ENCODE peak calls at places on chromosome 14, in nine cellular contexts. P is aorta, O is lung, R is mesenchymal stem cell, W is transverse colon, T is body of pancreas, A is fibroblast of lung, C is adipocyte, Y is cardiac fibroblast. Q is an unnamed sample.

GRCh38 chr14:65286443-65286842 is 126.1 kb upstream of the FUT8 start:
- DNase-seq in P (no peak), O (no peak), R (no peak), W (no peak), T (no peak), A (no peak), C (no peak), Y (peak), Q (no peak)

GRCh38 chr14:102140027-102140749 is 491 bp downstream of the WDR20 start:
- DNase-seq in P (peak), O (peak), R (peak), W (peak), T (peak), A (peak), C (peak), Y (peak), Q (peak)

GRCh38 chr14:84527706-84528105 is 1002.2 kb upstream of the FLRT2 start:
- DNase-seq in P (no peak), O (no peak), R (no peak), W (no peak), T (no peak), A (no peak), C (no peak), Y (no peak), Q (no peak)

GRCh38 chr14:95026851-95027463 is 130.4 kb downstream of the DICER1 start:
- DNase-seq in P (no peak), O (peak), R (no peak), W (no peak), T (no peak), A (no peak), C (no peak), Y (no peak), Q (no peak)

GRCh38 chr14:39050389-39050788 is 52.6 kb downstream of the SEC23A start:
- DNase-seq in P (no peak), O (no peak), R (peak), W (no peak), T (no peak), A (peak), C (peak), Y (peak), Q (peak)

GRCh38 chr14:30266290-30266689 is 292.7 kb upstream of the G2E3 start:
- DNase-seq in P (no peak), O (no peak), R (no peak), W (no peak), T (no peak), A (no peak), C (no peak), Y (no peak), Q (no peak)

GRCh38 chr14:33282811-33283210 is 344.1 kb downstream of the NPAS3 start:
- DNase-seq in P (no peak), O (no peak), R (no peak), W (no peak), T (no peak), A (peak), C (peak), Y (peak), Q (peak)

GRCh38 chr14:61140271-61140670 is 140.9 kb downstream of the TMEM30B start:
- DNase-seq in P (no peak), O (no peak), R (no peak), W (no peak), T (no peak), A (peak), C (no peak), Y (peak), Q (no peak)

GRCh38 chr14:71591929-71592328 is 340.3 kb upstream of the RGS6 start:
- DNase-seq in P (no peak), O (no peak), R (peak), W (no peak), T (no peak), A (peak), C (peak), Y (peak), Q (peak)

GRCh38 chr14:104361921-104362681 is 217.5 kb upstream of the C14orf180 start:
- DNase-seq in P (peak), O (no peak), R (no peak), W (no peak), T (peak), A (no peak), C (no peak), Y (no peak), Q (no peak)

GRCh38 chr14:91349481-91350074 is 68.0 kb downstream of the CCDC88C start:
- DNase-seq in P (peak), O (no peak), R (no peak), W (no peak), T (no peak), A (no peak), C (no peak), Y (no peak), Q (no peak)

GRCh38 chr14:81023095-81023710 is 67.8 kb downstream of the TSHR start:
- DNase-seq in P (no peak), O (no peak), R (no peak), W (no peak), T (no peak), A (peak), C (no peak), Y (no peak), Q (no peak)

GRCh38 chr14:34714320-34715107 is at the start of gene CFL2:
- DNase-seq in P (peak), O (peak), R (peak), W (peak), T (peak), A (peak), C (peak), Y (peak), Q (peak)

GRCh38 chr14:103543140-103543539 is 14.1 kb downstream of the TRMT61A start:
- DNase-seq in P (peak), O (no peak), R (no peak), W (no peak), T (no peak), A (no peak), C (no peak), Y (no peak), Q (no peak)

GRCh38 chr14:71713061-71713850 is 219.0 kb upstream of the RGS6 start:
- DNase-seq in P (no peak), O (no peak), R (no peak), W (no peak), T (no peak), A (peak), C (peak), Y (no peak), Q (no peak)

GRCh38 chr14:23034498-23035302 is at the start of gene PSMB5:
- DNase-seq in P (peak), O (peak), R (peak), W (peak), T (peak), A (peak), C (peak), Y (peak), Q (peak)

GRCh38 chr14:104528496-104528895 is 51.1 kb upstream of the C14orf180 start:
- DNase-seq in P (no peak), O (no peak), R (no peak), W (no peak), T (no peak), A (no peak), C (no peak), Y (no peak), Q (no peak)

GRCh38 chr14:100573009-100573756 is 14.0 kb downstream of the BEGAIN start:
- DNase-seq in P (no peak), O (no peak), R (no peak), W (no peak), T (no peak), A (no peak), C (no peak), Y (no peak), Q (no peak)

GRCh38 chr14:60514378-60515243 is 5.7 kb downstream of the SIX6 start:
- DNase-seq in P (no peak), O (no peak), R (peak), W (no peak), T (no peak), A (peak), C (peak), Y (peak), Q (no peak)

GRCh38 chr14:96274122-96274910 is 18.3 kb downstream of the BDKRB1 start:
- DNase-seq in P (no peak), O (no peak), R (peak), W (no peak), T (no peak), A (peak), C (peak), Y (peak), Q (no peak)

GRCh38 chr14:101620039-101620788 is 58.9 kb downstream of the DIO3 start:
- DNase-seq in P (no peak), O (no peak), R (no peak), W (no peak), T (no peak), A (no peak), C (no peak), Y (no peak), Q (no peak)

GRCh38 chr14:94011795-94012194 is 14.3 kb upstream of the OTUB2 start:
- DNase-seq in P (no peak), O (no peak), R (peak), W (no peak), T (no peak), A (peak), C (peak), Y (no peak), Q (no peak)

GRCh38 chr14:32129124-32129523 is 52.0 kb downstream of the ARHGAP5 start:
- DNase-seq in P (no peak), O (no peak), R (no peak), W (no peak), T (no peak), A (peak), C (peak), Y (peak), Q (no peak)

GRCh38 chr14:39138450-39138849 is 24.3 kb downstream of the GEMIN2 start:
- DNase-seq in P (no peak), O (no peak), R (no peak), W (no peak), T (no peak), A (no peak), C (peak), Y (peak), Q (no peak)

GRCh38 chr14:64644629-64645028 is 59.6 kb upstream of the PLEKHG3 start:
- DNase-seq in P (no peak), O (no peak), R (no peak), W (no peak), T (no peak), A (no peak), C (no peak), Y (no peak), Q (no peak)

GRCh38 chr14:41606249-41607118 is at the start of gene LRFN5:
- DNase-seq in P (peak), O (peak), R (peak), W (no peak), T (no peak), A (peak), C (peak), Y (peak), Q (no peak)

GRCh38 chr14:22336031-22336430 is 253.0 kb downstream of the DAD1 start:
- DNase-seq in P (no peak), O (no peak), R (peak), W (no peak), T (no peak), A (no peak), C (no peak), Y (no peak), Q (peak)

GRCh38 chr14:68724914-68725313 is 68.0 kb downstream of the ZFP36L1 start:
- DNase-seq in P (no peak), O (no peak), R (no peak), W (no peak), T (no peak), A (no peak), C (no peak), Y (no peak), Q (no peak)

GRCh38 chr14:75934998-75935628 is 46.7 kb downstream of the TGFB3 start:
- DNase-seq in P (no peak), O (no peak), R (no peak), W (no peak), T (no peak), A (no peak), C (no peak), Y (no peak), Q (no peak)

GRCh38 chr14:51165415-51165814 is 70.5 kb upstream of the TRIM9 start:
- DNase-seq in P (no peak), O (no peak), R (no peak), W (no peak), T (no peak), A (peak), C (no peak), Y (peak), Q (no peak)

GRCh38 chr14:96263347-96264199 is 7.6 kb downstream of the BDKRB1 start:
- DNase-seq in P (no peak), O (no peak), R (no peak), W (peak), T (no peak), A (no peak), C (no peak), Y (peak), Q (no peak)

GRCh38 chr14:104138098-104138890 is at the start of gene KIF26A:
- DNase-seq in P (peak), O (no peak), R (peak), W (peak), T (peak), A (no peak), C (peak), Y (no peak), Q (no peak)

GRCh38 chr14:94906991-94907587 is 137.2 kb upstream of the GSC start:
- DNase-seq in P (no peak), O (no peak), R (no peak), W (no peak), T (no peak), A (no peak), C (peak), Y (no peak), Q (no peak)

DNA sequence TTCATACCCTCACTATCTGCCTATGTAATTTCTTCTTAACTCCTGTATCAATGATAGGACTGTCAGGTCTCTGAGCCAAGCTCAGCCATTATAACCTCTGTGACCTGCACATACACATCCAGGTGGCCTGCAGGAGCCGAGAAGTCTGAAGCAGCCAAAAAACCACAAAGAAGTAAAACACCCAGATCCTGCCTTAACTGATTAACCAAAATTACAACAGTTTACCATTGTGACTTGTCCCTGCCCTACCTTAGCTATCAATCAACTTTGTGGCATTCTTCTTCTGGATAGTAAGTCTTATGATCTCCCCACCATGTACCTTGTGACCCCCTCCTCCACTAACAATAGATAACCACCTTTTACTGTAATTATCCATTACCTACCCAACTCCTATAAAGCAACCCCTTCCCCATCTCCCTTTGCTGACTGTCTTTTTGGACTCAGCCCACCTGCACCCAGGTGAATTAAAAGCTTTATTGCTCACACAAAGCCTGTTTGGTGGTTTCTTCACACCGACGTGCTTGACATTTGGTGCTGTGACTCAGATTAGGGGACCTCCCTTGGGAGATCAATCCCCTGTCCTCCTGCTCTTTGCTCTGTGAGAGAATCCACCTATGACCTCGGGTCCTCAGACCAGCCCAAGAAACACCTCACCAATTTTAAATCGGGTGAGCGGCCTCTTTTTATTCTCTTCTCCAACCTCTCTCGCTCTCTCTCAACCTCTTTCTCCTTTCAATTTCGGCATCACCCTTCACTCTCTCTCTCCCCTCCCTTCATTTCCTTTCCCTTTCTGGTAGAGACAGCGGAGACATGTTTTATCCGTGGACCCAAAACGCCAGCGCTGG is 11.5 kb upstream of the LGMN start:
- DNase-seq in P (no peak), O (no peak), R (no peak), W (no peak), T (no peak), A (no peak), C (no peak), Y (no peak), Q (no peak)
- H3K4me3 ChIP-seq in P (no peak), O (no peak), R (no peak), W (no peak), T (no peak), A (no peak), C (no peak), Y (no peak), Q (no peak)

GRCh38 chr14:73253323-73253610 is 16.0 kb downstream of the PAPLN start:
- DNase-seq in P (no peak), O (no peak), R (no peak), W (no peak), T (no peak), A (no peak), C (no peak), Y (no peak), Q (no peak)
- H3K4me3 ChIP-seq in P (no peak), O (no peak), R (no peak), W (no peak), T (no peak), A (no peak), C (no peak), Y (no peak), Q (no peak)

GRCh38 chr14:24392327-24393098 is 6.3 kb upstream of the NYNRIN start:
- DNase-seq in P (no peak), O (no peak), R (peak), W (no peak), T (no peak), A (peak), C (peak), Y (peak), Q (peak)
- H3K4me3 ChIP-seq in P (no peak), O (no peak), R (no peak), W (no peak), T (no peak), A (no peak), C (no peak), Y (no peak), Q (no peak)

GRCh38 chr14:79280400-79280670 is 931.0 kb downstream of the DIO2 start:
- DNase-seq in P (no peak), O (no peak), R (no peak), W (no peak), T (no peak), A (no peak), C (no peak), Y (no peak), Q (no peak)

GRCh38 chr14:79278798-79279644 is 932.3 kb downstream of the DIO2 start:
- DNase-seq in P (peak), O (peak), R (peak), W (peak), T (peak), A (peak), C (peak), Y (peak), Q (peak)

GRCh38 chr14:79278286-79278797 is 933.0 kb downstream of the DIO2 start:
- DNase-seq in P (no peak), O (no peak), R (no peak), W (no peak), T (peak), A (no peak), C (no peak), Y (no peak), Q (no peak)

GRCh38 chr14:79279645-79280399 is 931.5 kb downstream of the DIO2 start:
- DNase-seq in P (no peak), O (peak), R (peak), W (peak), T (peak), A (peak), C (peak), Y (no peak), Q (peak)

DNA sequence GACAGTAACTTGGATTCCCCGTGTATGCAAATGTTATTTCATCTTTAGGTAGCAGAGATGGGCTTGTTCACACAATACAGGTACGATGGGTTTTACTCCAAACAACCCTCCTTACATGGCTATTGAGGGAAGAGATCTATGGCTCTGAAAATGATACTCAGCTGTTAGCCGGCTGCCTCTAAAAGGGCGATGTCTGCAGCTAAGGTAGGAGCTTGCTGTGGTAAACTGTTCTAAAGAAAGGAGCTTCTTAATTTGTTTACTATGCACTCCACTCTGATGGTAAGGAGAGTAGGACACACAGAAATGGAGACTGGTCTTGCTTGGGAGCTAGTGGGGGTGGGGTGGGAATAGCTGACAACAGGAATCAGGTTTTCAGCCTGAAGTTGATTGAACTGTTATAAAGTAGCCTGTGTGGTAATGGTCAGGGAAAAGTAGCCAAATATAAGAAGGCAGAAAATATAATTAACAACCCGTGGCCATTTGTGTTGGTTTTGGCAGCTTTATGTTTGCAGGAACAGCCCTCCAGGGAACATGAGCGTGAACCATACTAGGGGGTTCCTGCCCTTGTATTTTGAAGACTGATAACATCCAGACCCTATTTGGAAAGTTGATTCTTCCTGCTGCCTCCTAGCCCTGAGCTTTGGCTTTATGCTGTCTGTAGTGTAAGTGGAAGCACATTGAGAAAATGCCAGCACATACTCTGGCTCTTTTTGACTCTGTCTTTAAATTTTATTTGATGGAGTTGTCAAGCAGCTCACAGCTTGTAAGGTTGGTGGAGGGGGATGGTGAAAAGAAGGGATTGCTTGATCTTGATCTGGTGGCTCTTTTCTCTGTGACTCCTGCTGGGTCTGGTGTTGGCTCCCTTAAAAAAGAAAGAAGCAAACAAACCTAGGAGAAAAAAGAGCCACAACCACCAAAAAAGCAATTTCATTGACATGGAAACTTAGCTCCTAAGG is 929.8 kb downstream of the DIO2 start:
- DNase-seq in P (no peak), O (no peak), R (no peak), W (no peak), T (no peak), A (peak), C (no peak), Y (no peak), Q (no peak)
- H3K4me3 ChIP-seq in P (peak), O (no peak), R (no peak), W (peak), T (no peak), A (peak), C (peak), Y (peak), Q (no peak)

Q was measured in brain microvascular endothelial cell.